ENCODE peak calls at places on chromosomes 11 and 22, in five cellular contexts. B, G, O, W and N are unnamed samples.

GRCh38 chr11:16606784-16607674 is 131.4 kb upstream of the C11orf58 start:
- DNase-seq in W (no peak), B (no peak), G (peak), O (no peak), N (no peak)

GRCh38 chr11:134440851-134441645 is 29.0 kb upstream of the B3GAT1 start:
- DNase-seq in W (no peak), O (no peak), B (no peak), G (no peak), N (no peak)

GRCh38 chr22:18005201-18005926 is 19.0 kb downstream of the MICAL3 start:
- DNase-seq in G (no peak), B (no peak), O (peak), W (no peak), N (no peak)

GRCh38 chr11:133841279-133842043 is 3.9 kb downstream of the SPATA19 start:
- DNase-seq in B (no peak), O (no peak), W (no peak), G (no peak), N (no peak)

GRCh38 chr22:19819209-19819910 is 35.3 kb downstream of the GNB1L start:
- DNase-seq in B (no peak), O (no peak), W (no peak), G (no peak), N (no peak)

GRCh38 chr22:19045094-19045493 is 77.1 kb downstream of the DGCR2 start:
- DNase-seq in O (no peak), W (no peak), B (no peak), G (no peak), N (no peak)

GRCh38 chr22:22386602-22387385 is 121.7 kb downstream of the ZNF280B start:
- DNase-seq in G (no peak), O (no peak), W (peak), B (no peak), N (no peak)

GRCh38 chr11:726278-726915 is 20.4 kb downstream of the EPS8L2 start:
- DNase-seq in O (no peak), B (no peak), W (no peak), G (peak), N (no peak)

GRCh38 chr11:106021181-106021966 is 666 bp downstream of the MSANTD4 start:
- DNase-seq in B (no peak), O (no peak), G (peak), W (peak), N (peak)

GRCh38 chr11:72984448-72985077 is 157.6 kb downstream of the FCHSD2 start:
- DNase-seq in O (no peak), G (no peak), B (no peak), W (no peak), N (no peak)

GRCh38 chr22:17994424-17995108 is 29.8 kb downstream of the MICAL3 start:
- DNase-seq in B (no peak), G (no peak), W (no peak), O (no peak), N (no peak)

GRCh38 chr11:130434521-130435223 is 6.3 kb upstream of the ADAMTS8 start:
- DNase-seq in O (peak), B (peak), W (peak), G (peak), N (peak)

GRCh38 chr22:17303840-17304779 is 65.2 kb upstream of the CECR2 start:
- DNase-seq in G (no peak), O (no peak), B (no peak), W (no peak), N (peak)

GRCh38 chr22:45227645-45228400 is 12.9 kb downstream of the KIAA0930 start:
- DNase-seq in G (no peak), O (no peak), B (no peak), W (no peak), N (no peak)
- TF ChIP-seq MYC in G (no peak), O (no peak), B (no peak), W (no peak), N (no peak)

GRCh38 chr11:120511116-120511803 is at the start of gene GRIK4:
- DNase-seq in W (peak), O (peak), G (peak), B (peak), N (peak)
- H3K4me3 ChIP-seq in W (peak), O (peak), G (peak), B (peak), N (no peak)

GRCh38 chr11:93827347-93827746 is 23.1 kb downstream of the VSTM5 start:
- DNase-seq in O (no peak), W (no peak), G (no peak), B (no peak), N (no peak)
- TF ChIP-seq MAX in O (no peak), W (no peak), G (no peak), B (no peak), N (no peak)

GRCh38 chr11:115924744-115925567 is 420.7 kb upstream of the CADM1 start:
- DNase-seq in W (no peak), B (no peak), O (no peak), G (no peak), N (no peak)
- TF ChIP-seq MYC in W (no peak), B (no peak), O (no peak), G (no peak), N (no peak)

DNA sequence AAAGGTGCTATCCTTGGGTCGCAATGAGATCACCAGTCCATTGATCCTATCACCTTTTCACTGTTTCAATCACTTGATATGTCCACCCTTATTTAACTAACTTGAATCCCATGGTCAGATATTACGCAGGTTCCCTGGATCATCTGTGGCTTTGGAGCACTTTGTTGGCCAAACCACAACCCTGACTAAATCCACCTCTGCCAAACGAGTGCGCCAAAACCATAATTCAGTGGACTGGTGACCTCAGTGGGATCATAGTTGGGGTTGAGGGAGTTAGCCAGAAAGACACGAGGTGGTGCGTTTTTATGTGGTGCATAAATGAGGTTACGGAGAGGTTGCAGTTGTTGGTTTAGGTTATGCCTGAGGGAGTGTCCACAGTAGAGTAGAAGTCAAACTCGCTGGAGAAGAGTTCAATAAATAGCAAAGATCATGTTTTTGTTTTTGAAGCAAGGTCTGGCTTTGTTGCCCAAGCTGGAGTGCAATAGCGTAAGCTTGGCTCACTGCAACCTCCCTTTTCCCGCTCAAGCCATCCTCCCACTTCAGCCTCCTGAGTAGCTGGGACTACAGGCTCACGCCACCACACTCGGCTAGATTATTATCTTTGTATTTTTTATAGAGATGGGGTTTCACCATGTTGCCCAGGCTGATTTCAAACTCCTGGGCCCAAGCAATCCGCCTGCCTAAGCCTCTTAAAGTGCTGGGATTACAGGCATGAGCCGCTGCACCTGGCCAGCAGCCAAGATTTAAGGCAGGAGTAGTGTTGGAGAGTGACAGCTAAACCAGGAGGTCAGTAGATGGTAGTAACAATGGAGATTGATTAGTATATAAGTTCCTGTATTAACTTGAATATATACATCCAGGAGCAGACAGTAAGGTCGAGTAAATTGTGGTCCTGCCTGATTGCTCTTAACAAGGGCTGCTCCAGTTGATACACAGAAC is 4.5 kb downstream of the FOXR1 start:
- DNase-seq in G (no peak), O (no peak), B (no peak), W (no peak), N (no peak)
- H3K4me3 ChIP-seq in G (no peak), O (no peak), B (no peak), W (no peak), N (no peak)

GRCh38 chr11:87022254-87022653 is 15.5 kb upstream of the TMEM135 start:
- DNase-seq in W (no peak), O (no peak), B (no peak), G (no peak), N (no peak)
- TF ChIP-seq MAX in W (no peak), O (no peak), B (no peak), G (no peak), N (no peak)

DNA sequence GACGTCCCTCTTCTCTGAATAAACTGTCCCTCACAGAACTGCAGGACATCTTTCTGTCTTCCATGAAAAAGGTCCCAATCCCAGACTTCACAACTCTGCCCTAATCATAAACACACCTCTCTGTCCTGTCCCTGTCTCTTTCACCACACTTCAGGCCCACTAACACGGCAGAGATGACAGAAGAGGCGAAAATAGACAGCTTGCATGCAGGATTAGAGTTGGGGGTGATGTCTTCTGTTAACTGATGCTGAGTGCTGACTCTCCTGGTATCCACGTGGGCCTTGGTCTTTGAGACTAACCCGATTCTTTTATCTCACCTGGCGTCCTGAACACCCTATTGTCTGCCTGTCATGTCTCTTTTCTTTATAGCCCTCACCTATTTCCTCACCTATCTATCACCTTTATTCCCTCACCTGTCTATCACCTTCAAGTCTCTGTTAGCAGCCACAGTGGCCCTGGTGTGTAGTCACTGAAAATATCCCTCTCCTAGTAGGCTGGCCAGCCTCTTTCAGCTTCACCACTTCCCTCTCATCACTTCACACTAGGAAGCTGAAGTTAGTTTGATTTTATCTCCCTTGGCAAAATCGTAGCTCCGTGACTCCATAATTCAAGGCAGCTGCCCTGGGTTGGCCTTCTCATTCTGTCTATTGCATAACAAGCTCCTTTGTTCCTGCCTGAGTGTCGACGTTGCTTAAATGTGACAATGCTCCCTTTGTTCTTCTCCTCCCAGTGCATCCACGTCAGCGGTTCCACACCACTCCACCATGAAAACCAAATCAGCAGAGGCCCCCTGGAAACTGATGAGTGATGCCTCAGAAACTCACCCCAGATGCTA is 30.6 kb upstream of the DRD2 start:
- DNase-seq in W (peak), O (no peak), B (no peak), G (no peak), N (peak)
- TF ChIP-seq MYC in W (no peak), O (no peak), B (no peak), G (no peak), N (no peak)

DNA sequence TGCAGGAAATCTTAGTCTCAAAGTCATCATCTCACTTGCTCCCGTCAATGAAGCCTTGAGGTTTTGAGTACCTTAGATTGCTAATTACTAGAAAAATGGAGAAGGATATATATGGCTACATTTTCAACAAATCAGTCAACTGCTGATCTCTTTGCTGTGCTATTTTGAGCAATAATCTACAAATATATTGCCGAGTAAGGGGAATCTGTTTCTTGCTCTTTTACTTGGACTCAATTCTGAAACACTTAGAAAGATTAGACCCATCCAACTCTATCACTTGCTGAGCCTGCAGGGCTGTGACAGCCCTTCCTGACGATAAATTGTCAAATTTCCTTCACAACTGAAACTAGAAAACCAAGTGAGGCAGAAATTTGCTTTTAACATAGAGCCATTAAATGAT is 17.0 kb downstream of the FEZ1 start:
- DNase-seq in O (no peak), G (no peak), B (no peak), W (no peak), N (no peak)
- H3K4me3 ChIP-seq in O (no peak), G (no peak), B (no peak), W (no peak), N (no peak)

GRCh38 chr11:14583252-14584105 is 60.1 kb upstream of the PDE3B start:
- DNase-seq in W (peak), B (no peak), O (no peak), G (no peak), N (no peak)
- TF ChIP-seq MAX in W (peak), B (no peak), O (no peak), G (no peak), N (no peak)